ENCODE peak calls at places on chromosomes 2 and 18, in nine cellular contexts. T is stomach, B is endothelial cell of umbilical vein, G is cardiac muscle cell, M is pancreas, Y is heart right ventricle, O is epithelial cell of esophagus, R is AG10803, N is bronchial epithelial cell. J is an unnamed sample.
A peak's percentile ranks its signal among the peaks of the same experiment; 100 is the strongest.

GRCh38 chr18:38450876-38451275 is 885.3 kb upstream of the CELF4 start:
- DNase-seq in T (no peak), B (no peak), G (peak; percentile 4), M (no peak), Y (no peak), O (peak; percentile 55), R (no peak), N (peak; percentile 87), J (peak; percentile 1)

GRCh38 chr2:224882291-224883171 is 159.7 kb downstream of the DOCK10 start:
- DNase-seq in T (no peak), B (peak; percentile 82), G (peak; percentile 72), M (no peak), Y (no peak), O (peak; percentile 83), R (peak; percentile 95), N (peak; percentile 95), J (peak; percentile 94)

GRCh38 chr2:109703076-109703475 is 88.9 kb downstream of the SOWAHC start:
- DNase-seq in T (no peak), B (no peak), G (peak; percentile 47), M (no peak), Y (no peak), O (peak; percentile 81), R (peak; percentile 94), N (peak; percentile 82), J (peak; percentile 33)

GRCh38 chr2:42865884-42866861 is 73.8 kb upstream of the HAAO start:
- DNase-seq in T (no peak), B (no peak), G (no peak), M (no peak), Y (peak; percentile 63), O (no peak), R (no peak), N (no peak), J (no peak)

GRCh38 chr18:73793386-73793785 is 354.2 kb downstream of the FBXO15 start:
- DNase-seq in T (no peak), B (no peak), G (peak; percentile 75), M (no peak), Y (no peak), O (peak; percentile 73), R (no peak), N (peak; percentile 74), J (peak; percentile 73)

GRCh38 chr2:215760526-215760925 is 252.8 kb downstream of the MREG start:
- DNase-seq in T (no peak), B (peak; percentile 26), G (no peak), M (no peak), Y (no peak), O (peak; percentile 43), R (no peak), N (peak; percentile 74), J (peak; percentile 51)

GRCh38 chr2:42030196-42030759 is 17.5 kb upstream of the PKDCC start:
- DNase-seq in T (no peak), B (no peak), G (no peak), M (no peak), Y (no peak), O (no peak), R (no peak), N (no peak), J (no peak)

GRCh38 chr2:26742053-26742770 is 21.9 kb upstream of the SLC35F6 start:
- DNase-seq in T (no peak), B (no peak), G (no peak), M (no peak), Y (no peak), O (no peak), R (no peak), N (no peak), J (no peak)

GRCh38 chr2:25063876-25064660 is 22.2 kb downstream of the EFR3B start:
- DNase-seq in T (no peak), B (no peak), G (no peak), M (no peak), Y (peak; percentile 25), O (no peak), R (peak; percentile 50), N (no peak), J (no peak)

GRCh38 chr18:26052497-26052896 is 37.9 kb downstream of the SS18 start:
- DNase-seq in T (no peak), B (no peak), G (no peak), M (no peak), Y (no peak), O (peak; percentile 24), R (peak; percentile 3), N (peak; percentile 43), J (peak; percentile 40)

GRCh38 chr18:50870138-50870845 is 8.6 kb upstream of the ME2 start:
- DNase-seq in T (no peak), B (peak; percentile 20), G (peak; percentile 36), M (no peak), Y (no peak), O (peak; percentile 99), R (peak; percentile 54), N (peak; percentile 99), J (peak; percentile 87)

GRCh38 chr2:65922030-65922429 is 489.6 kb upstream of the SPRED2 start:
- DNase-seq in T (no peak), B (no peak), G (no peak), M (no peak), Y (no peak), O (no peak), R (no peak), N (no peak), J (no peak)

GRCh38 chr2:68565858-68566257 is 77.5 kb upstream of the PROKR1 start:
- DNase-seq in T (no peak), B (peak; percentile 6), G (peak; percentile 13), M (no peak), Y (no peak), O (peak; percentile 86), R (no peak), N (peak; percentile 87), J (peak; percentile 57)

GRCh38 chr2:199457147-199458016 is at the start of gene SATB2:
- DNase-seq in T (no peak), B (peak; percentile 15), G (peak; percentile 34), M (peak; percentile 70), Y (no peak), O (peak; percentile 66), R (peak; percentile 55), N (peak; percentile 56), J (peak; percentile 71)

GRCh38 chr2:46412010-46412409 is 67.4 kb upstream of the TMEM247 start:
- DNase-seq in T (no peak), B (no peak), G (no peak), M (no peak), Y (no peak), O (no peak), R (no peak), N (no peak), J (no peak)

GRCh38 chr18:31484461-31484860 is 13.5 kb upstream of the DSG2 start:
- DNase-seq in T (no peak), B (no peak), G (no peak), M (no peak), Y (no peak), O (peak; percentile 56), R (no peak), N (peak; percentile 74), J (no peak)
- TF ChIP-seq CTCF in T (no peak), B (no peak), G (no peak), M (no peak), Y (no peak), O (no peak), R (no peak), N (no peak), J (no peak)

DNA sequence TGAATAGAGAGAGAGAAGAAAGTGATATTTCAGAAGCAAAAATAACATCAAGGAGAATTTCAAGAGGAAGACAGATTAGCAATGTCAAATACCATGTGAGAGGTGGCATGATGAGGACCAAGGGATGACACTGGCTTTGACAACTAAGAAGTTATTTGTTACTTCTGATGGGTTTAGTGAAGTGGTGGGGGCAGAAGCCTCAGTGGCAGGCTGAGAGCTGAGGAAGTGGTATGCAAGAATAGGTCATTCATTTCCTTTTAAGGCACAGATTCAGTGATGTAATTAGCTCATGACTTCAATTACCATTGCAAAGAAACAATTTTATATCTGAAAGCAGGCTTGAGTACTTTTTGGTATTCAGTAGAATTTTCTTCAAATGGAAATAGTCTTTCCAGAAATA is 28.0 kb downstream of the GEMIN6 start:
- DNase-seq in T (no peak), B (no peak), G (no peak), M (no peak), Y (no peak), O (no peak), R (no peak), N (no peak), J (no peak)
- H3K4me3 ChIP-seq in T (no peak overlapping the region), B (no peak overlapping the region), G (no peak overlapping the region), M (no peak overlapping the region), Y (no peak overlapping the region), O (no peak overlapping the region), R (no peak overlapping the region), N (no peak overlapping the region), J (no peak overlapping the region)

DNA sequence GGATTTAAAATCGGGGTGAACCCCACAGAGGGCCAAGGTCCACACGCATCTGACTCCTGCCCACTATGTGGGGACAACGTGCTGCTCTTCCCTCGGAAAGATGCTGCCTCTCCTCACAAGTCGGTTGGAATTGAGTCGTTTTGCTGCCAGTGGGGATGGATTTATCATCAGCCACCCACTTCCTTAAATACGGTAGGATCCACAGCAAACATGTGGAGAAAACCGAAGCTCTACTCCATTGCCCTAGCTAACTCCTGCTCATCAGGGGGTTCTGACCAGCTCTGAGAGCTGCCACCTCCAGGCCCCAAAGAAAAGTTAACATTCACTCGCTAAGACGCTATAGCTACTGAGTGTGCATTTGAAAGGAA is 80.9 kb downstream of the CHRNA1 start:
- DNase-seq in T (no peak), B (peak; percentile 56), G (peak; percentile 68), M (no peak), Y (no peak), O (peak; percentile 19), R (peak; percentile 67), N (peak; percentile 35), J (peak; percentile 50)
- TF ChIP-seq CTCF in T (no peak), B (no peak), G (peak; percentile 30), M (no peak), Y (no peak), O (peak; percentile 11), R (peak; percentile 53), N (no peak), J (peak; percentile 35)

GRCh38 chr2:101751276-101751675 is 53.8 kb downstream of the MAP4K4 start:
- DNase-seq in T (no peak), B (no peak), G (no peak), M (no peak), Y (no peak), O (peak; percentile 37), R (no peak), N (no peak), J (no peak)

GRCh38 chr2:101753207-101753616 is 55.7 kb downstream of the MAP4K4 start:
- DNase-seq in T (no peak), B (no peak), G (no peak), M (no peak), Y (no peak), O (no peak), R (no peak), N (no peak), J (peak; percentile 46)

GRCh38 chr2:101751875-101752619 is 54.5 kb downstream of the MAP4K4 start:
- DNase-seq in T (no peak), B (no peak), G (no peak), M (no peak), Y (no peak), O (no peak), R (no peak), N (no peak), J (no peak)

GRCh38 chr2:101752708-101753107 is 55.2 kb downstream of the MAP4K4 start:
- DNase-seq in T (peak; percentile 40), B (peak; percentile 46), G (no peak), M (no peak), Y (no peak), O (no peak), R (no peak), N (no peak), J (no peak)

DNA sequence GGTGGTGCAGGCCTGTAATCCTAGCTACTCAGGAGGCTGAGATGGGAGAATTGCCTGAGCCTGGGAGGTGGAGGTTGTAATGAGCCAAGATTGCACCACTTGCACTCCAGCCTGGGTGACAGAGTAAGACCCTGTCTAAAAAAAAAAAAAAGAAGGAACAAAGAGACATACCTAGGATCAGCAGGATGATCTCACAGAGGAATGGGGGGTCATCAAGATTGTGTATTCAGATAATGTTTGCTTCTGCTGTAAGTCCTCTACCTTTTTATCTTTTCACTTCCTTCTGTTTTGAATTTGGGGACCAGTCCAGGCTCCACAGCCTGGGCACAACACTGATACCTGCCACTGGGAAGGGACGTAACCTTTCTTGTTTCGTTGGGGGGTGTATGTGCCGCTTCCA is 53.2 kb downstream of the MAP4K4 start:
- DNase-seq in T (no peak), B (no peak), G (no peak), M (no peak), Y (no peak), O (no peak), R (no peak), N (no peak), J (no peak)
- H3K4me3 ChIP-seq in T (no peak overlapping the region), B (no peak overlapping the region), G (no peak overlapping the region), M (no peak overlapping the region), Y (no peak overlapping the region), O (no peak overlapping the region), R (no peak overlapping the region), N (no peak overlapping the region), J (no peak overlapping the region)

J was measured in cardiac fibroblast.